ENCODE peak calls at places on chromosome 14, in five cellular contexts. M is MM.1S, E is adrenal gland, I is hepatocyte, A is BJ. Z is an unnamed sample.

GRCh38 chr14:68695326-68695768 is 97.5 kb downstream of the ZFP36L1 start:
- DNase-seq in M (no peak), E (peak), I (no peak), A (peak), Z (peak)

GRCh38 chr14:76908834-76909233 is 82.6 kb downstream of the LRRC74A start:
- DNase-seq in E (no peak), I (no peak), M (peak), A (no peak), Z (no peak)

GRCh38 chr14:101379842-101380241 is 181.5 kb upstream of the DIO3 start:
- DNase-seq in A (no peak), I (no peak), E (no peak), M (no peak), Z (no peak)

GRCh38 chr14:89973234-89973823 is 17.6 kb downstream of the TDP1 start:
- DNase-seq in M (peak), A (no peak), I (peak), E (peak), Z (peak)

GRCh38 chr14:52360831-52361230 is 46.7 kb downstream of the PTGER2 start:
- DNase-seq in I (peak), M (no peak), E (no peak), A (no peak), Z (no peak)

GRCh38 chr14:74941676-74942097 is 13.7 kb downstream of the PGF start:
- DNase-seq in E (peak), A (no peak), I (peak), M (no peak), Z (peak)

GRCh38 chr14:50425816-50426215 is 29.1 kb upstream of the CDKL1 start:
- DNase-seq in A (peak), E (no peak), I (no peak), M (no peak), Z (no peak)

GRCh38 chr14:54087376-54087775 is 130.8 kb upstream of the BMP4 start:
- DNase-seq in E (no peak), I (no peak), M (no peak), A (no peak), Z (no peak)

GRCh38 chr14:101103321-101103901 is 199.9 kb upstream of the RTL1 start:
- DNase-seq in M (no peak), E (no peak), A (no peak), I (no peak), Z (no peak)

GRCh38 chr14:80455031-80455430 is 243.7 kb upstream of the DIO2 start:
- DNase-seq in I (no peak), A (no peak), M (no peak), E (no peak), Z (no peak)
- H3K4me3 ChIP-seq in I (no peak), A (no peak), M (no peak), E (no peak), Z (no peak)

GRCh38 chr14:97178781-97179180 is 381.6 kb downstream of the VRK1 start:
- DNase-seq in E (no peak), M (no peak), A (no peak), I (no peak), Z (no peak)

GRCh38 chr14:97177635-97178034 is 380.5 kb downstream of the VRK1 start:
- DNase-seq in E (no peak), A (no peak), M (no peak), I (no peak), Z (no peak)

GRCh38 chr14:97179573-97179972 is 382.4 kb downstream of the VRK1 start:
- DNase-seq in E (no peak), I (no peak), M (no peak), A (no peak), Z (no peak)

GRCh38 chr14:97177016-97177415 is 379.8 kb downstream of the VRK1 start:
- DNase-seq in I (peak), M (peak), E (no peak), A (no peak), Z (peak)

DNA sequence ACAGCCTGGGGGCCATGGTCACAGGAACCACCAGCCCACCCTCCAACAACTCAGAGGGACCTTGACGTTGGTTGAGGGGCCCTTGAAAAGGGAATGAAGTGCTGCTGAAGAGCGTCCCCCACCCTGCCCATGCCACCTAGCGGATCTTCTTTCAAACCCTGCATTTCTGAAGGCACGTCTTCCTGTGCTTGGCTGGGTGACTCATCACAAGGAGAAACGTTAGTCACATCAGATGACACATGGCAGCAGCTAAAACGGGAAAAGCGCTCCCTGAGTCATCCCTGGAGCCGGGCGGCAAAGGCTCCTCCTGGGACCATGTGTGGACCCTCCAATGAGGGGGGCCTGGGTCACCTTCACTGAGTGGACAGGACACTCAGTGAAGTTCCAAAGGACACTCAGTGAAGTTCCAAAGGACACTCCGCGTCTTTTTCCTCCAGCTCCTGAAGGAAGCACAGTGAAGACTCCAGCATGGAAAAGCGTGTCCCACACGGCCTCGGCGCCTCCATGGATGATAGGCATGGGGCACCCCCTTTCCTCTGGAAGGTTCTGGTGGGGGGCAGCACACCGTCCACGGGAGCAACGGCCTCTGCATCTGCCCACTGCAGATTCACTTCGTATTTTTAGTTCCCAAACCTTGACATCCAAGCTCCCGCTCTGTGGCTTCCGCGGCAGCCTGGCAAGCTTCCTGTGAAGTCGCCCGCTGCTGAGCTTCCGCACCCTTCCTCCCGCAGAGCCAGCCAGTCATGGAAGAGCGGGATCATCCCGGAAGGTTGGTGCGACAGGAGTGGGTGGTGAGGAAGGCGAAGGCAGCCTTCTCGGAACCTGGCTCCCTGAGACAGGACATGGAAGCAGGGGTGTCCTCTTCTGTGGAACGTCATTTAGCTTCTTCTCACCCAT is 383.4 kb downstream of the VRK1 start:
- DNase-seq in A (no peak), I (peak), E (peak), M (no peak), Z (peak)
- TF ChIP-seq CTCF in A (no peak), I (no peak), E (no peak), M (no peak), Z (no peak)

DNA sequence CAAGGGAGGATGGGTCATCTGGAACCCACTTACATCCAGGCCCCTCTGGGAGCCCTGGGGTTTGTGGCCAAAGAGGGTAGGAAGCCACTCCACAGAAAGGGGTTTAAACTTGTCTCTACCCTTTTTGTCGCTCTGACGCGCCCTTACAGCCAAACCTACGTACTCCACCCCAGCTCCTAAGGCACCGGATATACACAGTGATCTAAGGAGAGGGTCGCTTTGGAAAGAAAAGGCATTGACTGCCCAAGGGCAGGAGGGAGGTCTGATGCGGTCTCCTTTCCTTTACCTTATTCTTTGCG is 644 bp upstream of the PRKD1 start:
- DNase-seq in M (no peak), I (no peak), A (no peak), E (no peak), Z (no peak)
- H3K4me3 ChIP-seq in M (no peak), I (peak), A (peak), E (no peak), Z (no peak)

GRCh38 chr14:22865424-22866215 is 5.9 kb upstream of the LRP10 start:
- DNase-seq in M (no peak), A (no peak), E (no peak), I (no peak), Z (no peak)
- TF ChIP-seq CTCF in M (peak), A (no peak), E (no peak), I (peak), Z (peak)